ENCODE peak calls at places on chromosomes 16 and 17, in seven cellular contexts. One of them, this sample, is unnamed.

GRCh38 chr16:2966803-2967184 is 2.4 kb upstream of the PAQR4 start:
- DNase-seq in HCT116: no peak
- DNase-seq in HepG2: no peak
- DNase-seq in K562: no peak
- DNase-seq in GM12878: no peak
- DNase-seq in H1: peak
- DNase-seq in SK-N-SH: no peak
- DNase-seq in this sample: no peak

GRCh38 chr16:49342336-49343265 is 31.0 kb upstream of the C16orf78 start:
- DNase-seq in HCT116: no peak
- DNase-seq in HepG2: no peak
- DNase-seq in K562: no peak
- DNase-seq in GM12878: no peak
- DNase-seq in H1: no peak
- DNase-seq in SK-N-SH: no peak
- DNase-seq in this sample: no peak

GRCh38 chr17:57136355-57136754 is 51.3 kb downstream of the AKAP1 start:
- DNase-seq in HCT116: no peak
- DNase-seq in HepG2: no peak
- DNase-seq in K562: no peak
- DNase-seq in GM12878: no peak
- DNase-seq in H1: no peak
- DNase-seq in SK-N-SH: no peak
- DNase-seq in this sample: no peak

GRCh38 chr16:48959204-48959603 is 322.4 kb downstream of the CBLN1 start:
- DNase-seq in HCT116: no peak
- DNase-seq in HepG2: no peak
- DNase-seq in K562: no peak
- DNase-seq in GM12878: no peak
- DNase-seq in H1: no peak
- DNase-seq in SK-N-SH: no peak
- DNase-seq in this sample: no peak

GRCh38 chr17:55281592-55282378 is 17.0 kb downstream of the HLF start:
- DNase-seq in HCT116: no peak
- DNase-seq in HepG2: no peak
- DNase-seq in K562: no peak
- DNase-seq in GM12878: no peak
- DNase-seq in H1: no peak
- DNase-seq in SK-N-SH: no peak
- DNase-seq in this sample: no peak

GRCh38 chr17:41008811-41009210 is at the start of gene KRTAP3-1:
- DNase-seq in HCT116: no peak
- DNase-seq in HepG2: peak
- DNase-seq in K562: no peak
- DNase-seq in GM12878: no peak
- DNase-seq in H1: no peak
- DNase-seq in SK-N-SH: no peak
- DNase-seq in this sample: no peak

GRCh38 chr17:52647411-52647810 is 488.9 kb upstream of the CA10 start:
- DNase-seq in HCT116: no peak
- DNase-seq in HepG2: no peak
- DNase-seq in K562: no peak
- DNase-seq in GM12878: no peak
- DNase-seq in H1: no peak
- DNase-seq in SK-N-SH: no peak
- DNase-seq in this sample: no peak

GRCh38 chr17:55743103-55743679 is 7.7 kb upstream of the PCTP start:
- DNase-seq in HCT116: peak
- DNase-seq in HepG2: peak
- DNase-seq in K562: peak
- DNase-seq in GM12878: no peak
- DNase-seq in H1: no peak
- DNase-seq in SK-N-SH: no peak
- DNase-seq in this sample: peak

GRCh38 chr17:69539274-69539673 is 124.8 kb downstream of the MAP2K6 start:
- DNase-seq in HCT116: no peak
- DNase-seq in HepG2: no peak
- DNase-seq in K562: no peak
- DNase-seq in GM12878: no peak
- DNase-seq in H1: no peak
- DNase-seq in SK-N-SH: no peak
- DNase-seq in this sample: no peak

GRCh38 chr16:84518804-84519341 is 14.4 kb upstream of the MEAK7 start:
- DNase-seq in HCT116: no peak
- DNase-seq in HepG2: no peak
- DNase-seq in K562: no peak
- DNase-seq in GM12878: no peak
- DNase-seq in H1: no peak
- DNase-seq in SK-N-SH: no peak
- DNase-seq in this sample: peak

GRCh38 chr17:7204335-7204734 is 15.3 kb downstream of the DLG4 start:
- DNase-seq in HCT116: no peak
- DNase-seq in HepG2: no peak
- DNase-seq in K562: no peak
- DNase-seq in GM12878: no peak
- DNase-seq in H1: no peak
- DNase-seq in SK-N-SH: peak
- DNase-seq in this sample: no peak

DNA sequence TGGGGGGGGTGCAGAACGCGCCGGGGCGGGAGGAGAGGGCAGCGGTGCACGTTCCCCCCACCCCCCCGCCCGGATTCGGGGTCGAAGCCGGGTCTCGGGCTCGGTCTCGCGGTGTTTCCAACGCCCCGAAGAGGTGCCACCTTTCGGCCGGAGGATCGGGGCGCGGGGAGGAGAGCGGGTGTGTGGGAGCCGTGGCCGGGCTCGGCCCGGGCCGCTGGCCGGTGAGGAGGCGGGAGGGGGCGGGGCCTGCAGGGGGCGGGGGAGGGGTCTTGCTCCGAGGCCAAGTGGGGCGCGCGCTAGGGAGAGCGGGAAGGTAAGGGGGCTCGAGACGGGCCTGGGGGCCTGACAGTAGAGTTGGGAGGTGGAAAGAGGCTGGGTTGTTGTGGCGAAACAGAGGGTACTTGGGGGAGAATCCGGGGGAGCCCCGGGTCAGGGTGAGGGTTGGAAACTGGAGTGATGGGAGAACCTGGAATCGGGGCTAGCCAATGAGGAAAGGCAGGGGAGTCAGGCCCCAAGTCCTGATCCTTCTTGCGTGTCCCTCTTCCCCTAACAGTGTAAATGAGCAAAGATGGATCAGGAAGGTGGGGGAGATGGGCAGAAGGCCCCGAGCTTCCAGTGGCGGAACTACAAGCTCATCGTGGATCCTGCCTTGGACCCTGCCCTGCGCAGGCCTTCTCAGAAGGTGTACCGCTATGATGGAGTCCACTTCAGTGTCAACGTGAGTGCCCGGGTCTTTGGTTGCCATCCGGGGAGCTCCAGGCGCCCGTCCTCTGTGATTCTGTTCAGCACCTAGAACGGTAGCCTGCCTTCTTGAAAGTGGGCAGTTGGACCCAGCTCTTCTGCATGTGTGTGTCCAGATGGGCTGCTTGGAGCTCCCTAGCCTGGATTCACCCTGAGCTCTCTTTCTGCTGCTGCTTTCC is 870 bp downstream of the SETD1A start:
- DNase-seq in HCT116: peak
- DNase-seq in HepG2: peak
- DNase-seq in K562: peak
- DNase-seq in GM12878: no peak
- DNase-seq in H1: peak
- DNase-seq in SK-N-SH: peak
- DNase-seq in this sample: peak
- TF ChIP-seq JUND in HCT116: no peak
- TF ChIP-seq JUND in HepG2: no peak
- TF ChIP-seq JUND in K562: no peak
- TF ChIP-seq JUND in GM12878: no peak
- TF ChIP-seq JUND in H1: no peak
- TF ChIP-seq JUND in SK-N-SH: no peak
- TF ChIP-seq JUND in this sample: no peak

GRCh38 chr16:54521327-54521726 is 234.7 kb upstream of the IRX3 start:
- DNase-seq in HCT116: no peak
- DNase-seq in HepG2: no peak
- DNase-seq in K562: no peak
- DNase-seq in GM12878: no peak
- DNase-seq in H1: no peak
- DNase-seq in SK-N-SH: no peak
- DNase-seq in this sample: no peak

GRCh38 chr16:54525104-54525503 is 238.5 kb upstream of the IRX3 start:
- DNase-seq in HCT116: no peak
- DNase-seq in HepG2: no peak
- DNase-seq in K562: no peak
- DNase-seq in GM12878: no peak
- DNase-seq in H1: no peak
- DNase-seq in SK-N-SH: no peak
- DNase-seq in this sample: no peak

GRCh38 chr16:54522596-54522995 is 236.0 kb upstream of the IRX3 start:
- DNase-seq in HCT116: no peak
- DNase-seq in HepG2: no peak
- DNase-seq in K562: no peak
- DNase-seq in GM12878: no peak
- DNase-seq in H1: no peak
- DNase-seq in SK-N-SH: no peak
- DNase-seq in this sample: no peak

GRCh38 chr16:54526916-54527315 is 240.3 kb upstream of the IRX3 start:
- DNase-seq in HCT116: no peak
- DNase-seq in HepG2: no peak
- DNase-seq in K562: no peak
- DNase-seq in GM12878: no peak
- DNase-seq in H1: no peak
- DNase-seq in SK-N-SH: no peak
- DNase-seq in this sample: no peak

DNA sequence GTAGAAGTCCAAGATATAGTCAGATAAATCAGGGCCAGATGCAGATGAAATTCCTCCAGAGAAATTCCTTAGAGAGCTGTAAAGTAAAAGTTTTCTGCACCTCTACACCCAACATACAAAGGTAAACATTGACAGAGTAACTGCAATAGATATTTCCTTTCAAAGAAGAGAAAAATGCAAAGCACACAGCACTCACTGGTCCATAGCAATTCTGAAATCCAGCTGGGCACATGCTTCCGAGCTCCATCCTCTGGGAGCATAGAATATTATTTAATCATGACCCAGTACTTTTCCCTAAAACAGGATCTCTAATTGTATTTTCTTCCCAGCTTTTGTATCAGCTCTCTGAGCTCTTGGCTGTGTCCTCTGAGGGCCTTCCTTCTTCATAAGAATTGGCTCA is 239.5 kb upstream of the IRX3 start:
- DNase-seq in HCT116: no peak
- DNase-seq in HepG2: no peak
- DNase-seq in K562: no peak
- DNase-seq in GM12878: no peak
- DNase-seq in H1: no peak
- DNase-seq in SK-N-SH: no peak
- DNase-seq in this sample: no peak
- TF ChIP-seq JUND in HCT116: no peak
- TF ChIP-seq JUND in HepG2: no peak
- TF ChIP-seq JUND in K562: no peak
- TF ChIP-seq JUND in GM12878: no peak
- TF ChIP-seq JUND in H1: no peak
- TF ChIP-seq JUND in SK-N-SH: no peak
- TF ChIP-seq JUND in this sample: no peak

DNA sequence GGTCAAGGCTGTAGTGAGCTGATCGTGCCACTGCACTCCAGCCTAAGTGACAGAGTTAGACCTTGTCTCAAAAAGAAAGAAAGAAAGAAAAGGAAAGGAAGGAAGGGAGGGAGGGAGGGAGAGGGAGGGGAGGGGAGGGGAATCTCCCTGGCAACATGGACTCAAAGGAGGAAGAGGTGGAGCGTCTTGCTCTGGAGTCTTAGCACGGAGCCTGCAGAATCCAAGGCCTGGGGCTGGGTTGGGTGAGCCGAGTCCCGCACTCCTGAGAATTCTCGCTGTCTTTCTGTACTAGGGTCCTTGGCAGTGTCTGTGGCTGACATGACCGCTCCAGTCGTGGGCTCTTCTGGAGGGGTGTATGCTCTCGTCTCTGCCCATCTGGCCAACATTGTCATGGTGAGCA is 36.9 kb downstream of the C17orf75 start:
- DNase-seq in HCT116: no peak
- DNase-seq in HepG2: no peak
- DNase-seq in K562: no peak
- DNase-seq in GM12878: no peak
- DNase-seq in H1: no peak
- DNase-seq in SK-N-SH: no peak
- DNase-seq in this sample: no peak
- TF ChIP-seq JUND in HCT116: no peak
- TF ChIP-seq JUND in HepG2: no peak
- TF ChIP-seq JUND in K562: no peak
- TF ChIP-seq JUND in GM12878: no peak
- TF ChIP-seq JUND in H1: no peak
- TF ChIP-seq JUND in SK-N-SH: no peak
- TF ChIP-seq JUND in this sample: no peak

GRCh38 chr17:46915596-46915995 is 7.4 kb upstream of the GOSR2 start:
- DNase-seq in HCT116: no peak
- DNase-seq in HepG2: no peak
- DNase-seq in K562: no peak
- DNase-seq in GM12878: no peak
- DNase-seq in H1: no peak
- DNase-seq in SK-N-SH: no peak
- DNase-seq in this sample: no peak
- TF ChIP-seq JUND in HCT116: no peak
- TF ChIP-seq JUND in HepG2: no peak
- TF ChIP-seq JUND in K562: no peak
- TF ChIP-seq JUND in GM12878: no peak
- TF ChIP-seq JUND in H1: no peak
- TF ChIP-seq JUND in SK-N-SH: no peak
- TF ChIP-seq JUND in this sample: no peak

GRCh38 chr17:42248351-42249179 is 27.6 kb downstream of the STAT5B start:
- DNase-seq in HCT116: no peak
- DNase-seq in HepG2: peak
- DNase-seq in K562: no peak
- DNase-seq in GM12878: peak
- DNase-seq in H1: no peak
- DNase-seq in SK-N-SH: peak
- DNase-seq in this sample: no peak

GRCh38 chr17:42243493-42243982 is 32.7 kb downstream of the STAT5B start:
- DNase-seq in HCT116: no peak
- DNase-seq in HepG2: peak
- DNase-seq in K562: no peak
- DNase-seq in GM12878: no peak
- DNase-seq in H1: no peak
- DNase-seq in SK-N-SH: no peak
- DNase-seq in this sample: no peak

GRCh38 chr17:42249681-42250446 is 26.3 kb downstream of the STAT5B start:
- DNase-seq in HCT116: no peak
- DNase-seq in HepG2: no peak
- DNase-seq in K562: no peak
- DNase-seq in GM12878: peak
- DNase-seq in H1: no peak
- DNase-seq in SK-N-SH: no peak
- DNase-seq in this sample: no peak

GRCh38 chr17:42247734-42248133 is 28.5 kb downstream of the STAT5B start:
- DNase-seq in HCT116: no peak
- DNase-seq in HepG2: peak
- DNase-seq in K562: no peak
- DNase-seq in GM12878: no peak
- DNase-seq in H1: no peak
- DNase-seq in SK-N-SH: no peak
- DNase-seq in this sample: no peak

GRCh38 chr17:42246515-42246914 is 29.7 kb downstream of the STAT5B start:
- DNase-seq in HCT116: no peak
- DNase-seq in HepG2: peak
- DNase-seq in K562: no peak
- DNase-seq in GM12878: no peak
- DNase-seq in H1: no peak
- DNase-seq in SK-N-SH: no peak
- DNase-seq in this sample: no peak
- TF ChIP-seq JUND in HCT116: no peak
- TF ChIP-seq JUND in HepG2: no peak
- TF ChIP-seq JUND in K562: no peak
- TF ChIP-seq JUND in GM12878: no peak
- TF ChIP-seq JUND in H1: no peak
- TF ChIP-seq JUND in SK-N-SH: no peak
- TF ChIP-seq JUND in this sample: no peak

GRCh38 chr17:45740553-45741330 is 43.4 kb upstream of the CRHR1 start:
- DNase-seq in HCT116: peak
- DNase-seq in HepG2: peak
- DNase-seq in K562: peak
- DNase-seq in GM12878: no peak
- DNase-seq in H1: peak
- DNase-seq in SK-N-SH: peak
- DNase-seq in this sample: no peak
- TF ChIP-seq JUND in HCT116: no peak
- TF ChIP-seq JUND in HepG2: no peak
- TF ChIP-seq JUND in K562: no peak
- TF ChIP-seq JUND in GM12878: no peak
- TF ChIP-seq JUND in H1: no peak
- TF ChIP-seq JUND in SK-N-SH: no peak
- TF ChIP-seq JUND in this sample: no peak